ENCODE peak calls at places on chromosome 22, in eight cellular contexts. Q is head of caudate nucleus; S is activated naive CD8-positive, alpha-beta T cell treated with anti-CD3 and anti-CD28 coated beads for 36 hours; C is foreskin fibroblast; T is activated CD4-positive, alpha-beta T cell treated with anti-CD3 and anti-CD28 coated beads, Interleukin-2, amount 10 ng/mL, durations not matched to agents 7 days and 5 days; F is HCT116; N is renal cortical epithelial cell; A is Calu3. W is an unnamed sample.

GRCh38 chr22:27761652-27762051 is 39.9 kb downstream of the MN1 start:
- DNase-seq in T (no peak), S (no peak), N (no peak), F (no peak), A (no peak), C (no peak), Q (no peak), W (no peak)

GRCh38 chr22:37546436-37547248 is 13.6 kb upstream of the CDC42EP1 start:
- DNase-seq in F (no peak), N (peak), A (no peak), T (no peak), C (peak), S (no peak), Q (peak), W (peak)

GRCh38 chr22:20918663-20919220 is 1.5 kb downstream of the CRKL start:
- DNase-seq in F (no peak), C (no peak), A (no peak), S (no peak), T (no peak), N (no peak), Q (no peak), W (no peak)

GRCh38 chr22:44890416-44891292 is 119.2 kb downstream of the PHF21B start:
- DNase-seq in N (no peak), T (no peak), C (no peak), A (no peak), F (no peak), S (no peak), Q (no peak), W (no peak)

GRCh38 chr22:38347944-38348750 is 30.9 kb upstream of the CSNK1E start:
- DNase-seq in F (no peak), T (no peak), C (no peak), A (no peak), Q (no peak), N (peak), S (no peak), W (no peak)

GRCh38 chr22:37880668-37881440 is 25.2 kb upstream of the MICALL1 start:
- DNase-seq in S (no peak), N (no peak), A (no peak), Q (peak), T (no peak), F (no peak), C (peak), W (peak)

GRCh38 chr22:39144101-39144815 is 8.2 kb downstream of the CBX7 start:
- DNase-seq in T (peak), C (no peak), Q (no peak), A (peak), F (no peak), S (peak), N (no peak), W (no peak)

GRCh38 chr22:42358643-42359558 is 73.3 kb downstream of the NFAM1 start:
- DNase-seq in N (no peak), T (no peak), S (no peak), A (no peak), C (no peak), Q (no peak), F (no peak), W (no peak)

GRCh38 chr22:38401336-38402084 is 53.5 kb downstream of the KCNJ4 start:
- DNase-seq in C (no peak), F (no peak), T (no peak), N (no peak), A (no peak), Q (no peak), S (no peak), W (no peak)

GRCh38 chr22:45451988-45452387 is 38.5 kb downstream of the RIBC2 start:
- DNase-seq in T (no peak), S (no peak), Q (no peak), F (no peak), C (no peak), N (no peak), A (no peak), W (no peak)

GRCh38 chr22:46072030-46072881 is 78.1 kb upstream of the PPARA start:
- DNase-seq in N (no peak), A (peak), T (peak), S (peak), Q (peak), F (no peak), C (no peak), W (peak)

GRCh38 chr22:23841736-23842404 is 3.1 kb upstream of the DERL3 start:
- DNase-seq in F (no peak), C (no peak), N (no peak), T (no peak), A (no peak), Q (no peak), S (no peak), W (no peak)

GRCh38 chr22:31912402-31912733 is 32.0 kb upstream of the YWHAH start:
- DNase-seq in Q (no peak), F (no peak), S (no peak), C (no peak), T (no peak), N (no peak), A (no peak), W (no peak)

GRCh38 chr22:26564181-26564580 is 25.8 kb downstream of the TPST2 start:
- DNase-seq in A (no peak), T (no peak), S (no peak), N (peak), F (no peak), Q (no peak), C (no peak), W (no peak)

GRCh38 chr22:38751422-38752346 is 4.1 kb downstream of the SUN2 start:
- DNase-seq in N (no peak), C (no peak), F (no peak), S (peak), Q (no peak), T (peak), A (no peak), W (no peak)

W was measured in posterior cingulate gyrus.